ENCODE peak calls at places on chromosome 18, in four cellular contexts. V is IMR-90, G is thyroid gland, L is Calu3. K is an unnamed sample.

GRCh38 chr18:46942646-46943045 is 25.2 kb downstream of the KATNAL2 start:
- DNase-seq in V (no peak), G (no peak), L (no peak), K (no peak)

GRCh38 chr18:31244737-31245432 is 73.1 kb upstream of the DSG1 start:
- DNase-seq in V (no peak), G (no peak), L (no peak), K (no peak)

GRCh38 chr18:75533954-75534353 is 106.5 kb upstream of the SMIM21 start:
- DNase-seq in V (peak; percentile 56), G (no peak), L (no peak), K (no peak)

GRCh38 chr18:60978338-60978737 is 354.9 kb upstream of the CDH20 start:
- DNase-seq in V (peak; percentile 38), G (no peak), L (no peak), K (no peak)

GRCh38 chr18:13067966-13068365 is 76.8 kb downstream of the CEP192 start:
- DNase-seq in V (no peak), G (no peak), L (no peak), K (no peak)

GRCh38 chr18:2494921-2495320 is 76.4 kb downstream of the METTL4 start:
- DNase-seq in V (peak; percentile 2), G (no peak), L (no peak), K (no peak)

GRCh38 chr18:2908946-2909335 is 62.1 kb downstream of the EMILIN2 start:
- DNase-seq in V (no peak), G (no peak), L (no peak), K (no peak)

GRCh38 chr18:8116346-8117007 is 492.8 kb upstream of the RAB12 start:
- DNase-seq in V (peak; percentile 83), G (no peak), L (peak; percentile 44), K (no peak)

GRCh38 chr18:39647627-39648502 is 2082.3 kb upstream of the CELF4 start:
- DNase-seq in V (peak; percentile 94), G (peak; percentile 17), L (peak; percentile 36), K (no peak)

GRCh38 chr18:23053756-23054457 is 81.4 kb upstream of the CABLES1 start:
- DNase-seq in V (peak; percentile 72), G (no peak), L (peak; percentile 19), K (no peak)

GRCh38 chr18:75823376-75823950 is 396.0 kb upstream of the SMIM21 start:
- DNase-seq in V (no peak), G (no peak), L (no peak), K (no peak)

GRCh38 chr18:4843771-4844170 is 353.3 kb downstream of the AKAIN1 start:
- DNase-seq in V (no peak), G (no peak), L (no peak), K (no peak)

GRCh38 chr18:73948497-73948896 is 199.1 kb downstream of the FBXO15 start:
- DNase-seq in V (peak; percentile 80), G (no peak), L (peak; percentile 21), K (no peak)

GRCh38 chr18:24402209-24402785 is 4.7 kb upstream of the OSBPL1A start:
- DNase-seq in V (no peak), G (no peak), L (no peak), K (no peak)

GRCh38 chr18:52670903-52671302 is 330.9 kb downstream of the DCC start:
- DNase-seq in V (peak; percentile 5), G (no peak), L (peak; percentile 2), K (no peak)
- TF ChIP-seq CTCF in V (peak; percentile 31), G (peak; percentile 42), L (no peak), K (no peak)

GRCh38 chr18:58334061-58334460 is 290.0 kb downstream of the NEDD4L start:
- DNase-seq in V (no peak), G (peak; percentile 66), L (no peak), K (no peak)

GRCh38 chr18:58335223-58335622 is 291.2 kb downstream of the NEDD4L start:
- DNase-seq in V (no peak), G (no peak), L (no peak), K (no peak)

GRCh38 chr18:58337285-58337684 is 291.6 kb downstream of the ALPK2 start:
- DNase-seq in V (no peak), G (no peak), L (no peak), K (no peak)

GRCh38 chr18:58336605-58337004 is 292.3 kb downstream of the ALPK2 start:
- DNase-seq in V (peak; percentile 65), G (no peak), L (no peak), K (no peak)

GRCh38 chr18:58335821-58336220 is 291.8 kb downstream of the NEDD4L start:
- DNase-seq in V (no peak), G (no peak), L (no peak), K (no peak)
- TF ChIP-seq CTCF in V (peak; percentile 25), G (no peak), L (no peak), K (no peak)

DNA sequence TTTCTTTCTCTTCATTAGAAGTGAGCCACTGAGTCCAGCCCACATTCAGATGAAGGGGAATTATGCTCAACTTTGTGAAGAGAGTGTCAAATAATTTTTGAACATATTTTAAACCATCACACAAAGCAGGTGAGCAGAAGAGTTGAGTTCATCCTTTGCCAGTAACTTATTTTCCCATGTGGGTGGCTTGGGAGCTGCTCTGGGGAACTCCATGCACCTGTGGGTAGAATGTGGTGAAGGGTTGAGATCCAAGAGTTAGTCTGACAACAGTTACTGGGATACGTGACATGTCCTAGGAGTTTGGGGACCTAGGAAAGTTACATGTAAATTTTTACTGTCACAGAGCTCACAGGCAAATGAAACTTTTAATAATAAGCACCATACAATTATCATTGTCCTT is 21.6 kb downstream of the MAPK4 start:
- DNase-seq in V (no peak), G (no peak), L (no peak), K (no peak)
- TF ChIP-seq CTCF in V (no peak), G (no peak), L (no peak), K (no peak)

GRCh38 chr18:27713037-27713726 is 463.7 kb downstream of the CDH2 start:
- DNase-seq in V (no peak), G (no peak), L (no peak), K (no peak)

GRCh38 chr18:27707201-27707600 is 469.7 kb downstream of the CDH2 start:
- DNase-seq in V (no peak), G (no peak), L (no peak), K (no peak)

GRCh38 chr18:27713727-27714080 is 463.2 kb downstream of the CDH2 start:
- DNase-seq in V (peak; percentile 15), G (no peak), L (no peak), K (no peak)

GRCh38 chr18:27712066-27712465 is 464.9 kb downstream of the CDH2 start:
- DNase-seq in V (no peak), G (no peak), L (no peak), K (no peak)

DNA sequence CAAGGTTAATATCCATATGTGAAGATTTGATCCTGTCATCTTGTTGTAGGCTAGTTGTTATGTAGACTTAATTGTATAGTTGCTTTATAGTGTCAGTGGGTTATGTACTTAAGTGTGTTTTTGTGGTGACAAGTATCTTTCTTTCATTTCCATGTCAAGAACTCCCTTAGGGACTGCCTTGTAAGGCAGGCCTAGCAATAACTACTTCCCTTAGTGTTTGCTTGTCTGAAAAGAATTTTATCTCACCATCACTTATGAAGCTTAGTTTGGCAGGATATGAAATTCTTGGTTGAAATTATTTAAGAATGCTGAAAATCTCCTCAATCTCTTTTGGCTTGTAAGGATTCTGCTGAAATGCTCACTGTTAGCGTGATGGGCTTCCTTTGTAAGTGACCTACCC is 467.6 kb downstream of the CDH2 start:
- DNase-seq in V (no peak), G (no peak), L (no peak), K (no peak)
- TF ChIP-seq CTCF in V (no peak), G (no peak), L (no peak), K (no peak)

GRCh38 chr18:79396431-79397287 is 929 bp downstream of the NFATC1 start:
- DNase-seq in V (peak; percentile 26), G (peak; percentile 63), L (peak; percentile 50), K (no peak)
- TF ChIP-seq CTCF in V (peak; percentile 20), G (no peak), L (no peak), K (no peak)

K was measured in omental fat pad.